ENCODE peak calls at places on chromosome 22, in seven cellular contexts. J is spleen, P is transverse colon, F is HCT116, H is HepG2, G is stomach, M is sigmoid colon. V is an unnamed sample.

GRCh38 chr22:47281126-47282106 is 519.0 kb downstream of the TBC1D22A start:
- DNase-seq in J (no peak), P (no peak), F (no peak), H (no peak), G (no peak), M (no peak), V (no peak)

GRCh38 chr22:20522134-20522827 is 14.9 kb downstream of the MED15 start:
- DNase-seq in J (no peak), P (no peak), F (no peak), H (no peak), G (no peak), M (no peak), V (no peak)

GRCh38 chr22:41561788-41562187 is 978 bp downstream of the CSDC2 start:
- DNase-seq in J (no peak), P (no peak), F (no peak), H (no peak), G (no peak), M (no peak), V (no peak)

GRCh38 chr22:44782286-44782830 is 30.0 kb downstream of the ARHGAP8 start:
- DNase-seq in J (peak), P (no peak), F (no peak), H (no peak), G (no peak), M (no peak), V (no peak)

GRCh38 chr22:50445071-50445879 is 29.6 kb downstream of the SBF1 start:
- DNase-seq in J (no peak), P (no peak), F (no peak), H (no peak), G (peak), M (no peak), V (no peak)

GRCh38 chr22:39814899-39815298 is 78.7 kb downstream of the ENTHD1 start:
- DNase-seq in J (no peak), P (no peak), F (no peak), H (no peak), G (no peak), M (no peak), V (no peak)

GRCh38 chr22:19228174-19228573 is 49.6 kb upstream of the SLC25A1 start:
- DNase-seq in J (no peak), P (no peak), F (no peak), H (no peak), G (no peak), M (no peak), V (no peak)

GRCh38 chr22:39264344-39265116 is 19.7 kb upstream of the PDGFB start:
- DNase-seq in J (no peak), P (peak), F (no peak), H (no peak), G (no peak), M (peak), V (no peak)

GRCh38 chr22:46046299-46046685 is 69.3 kb upstream of the WNT7B start:
- DNase-seq in J (peak), P (peak), F (no peak), H (no peak), G (no peak), M (peak), V (no peak)

GRCh38 chr22:20141186-20142077 is 9.4 kb downstream of the CCDC188 start:
- DNase-seq in J (no peak), P (no peak), F (no peak), H (no peak), G (no peak), M (no peak), V (no peak)

GRCh38 chr22:27842994-27843431 is 41.5 kb upstream of the MN1 start:
- DNase-seq in J (no peak), P (no peak), F (no peak), H (no peak), G (no peak), M (peak), V (no peak)

GRCh38 chr22:41512421-41513194 is 31.7 kb downstream of the POLR3H start:
- DNase-seq in J (no peak), P (no peak), F (peak), H (peak), G (no peak), M (no peak), V (no peak)

DNA sequence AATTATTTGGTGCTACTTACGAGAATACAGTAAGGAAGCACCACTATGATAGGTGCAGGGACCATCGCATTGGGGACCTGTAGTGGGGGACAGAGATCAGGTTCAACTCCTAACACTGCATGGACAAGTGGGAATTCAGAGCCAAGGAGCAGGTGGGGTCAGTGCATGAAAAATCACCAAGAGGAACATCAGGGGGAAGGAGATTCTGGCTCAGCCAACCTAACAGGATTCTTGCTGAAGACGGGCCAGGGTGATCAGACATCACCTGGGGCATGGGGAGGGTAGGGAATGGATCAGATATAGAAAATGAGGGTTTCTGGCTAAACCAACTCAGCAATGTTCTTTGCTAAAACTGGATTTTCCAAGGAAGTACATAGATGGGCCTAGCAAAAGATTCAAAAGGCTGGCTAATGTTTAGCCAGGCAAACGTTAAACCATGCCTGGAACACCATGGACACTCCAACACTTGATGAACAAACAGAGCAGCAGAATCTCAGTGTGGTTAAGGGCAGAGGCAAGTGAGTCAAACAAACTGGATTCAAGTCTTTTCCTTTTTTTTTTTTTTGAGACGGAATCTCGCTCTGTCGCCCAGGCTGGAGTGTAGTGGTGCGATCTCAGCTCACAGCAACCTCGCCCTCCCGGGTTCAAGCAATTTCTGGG is 70.0 kb downstream of the MICAL3 start:
- DNase-seq in J (no peak), P (no peak), F (no peak), H (peak), G (no peak), M (peak), V (no peak)
- TF ChIP-seq POLR2AphosphoS5 in J (no peak), P (no peak), F (no peak), H (no peak), G (no peak), M (no peak), V (no peak)

GRCh38 chr22:21632237-21632895 is at the start of gene CCDC116:
- DNase-seq in J (peak), P (peak), F (no peak), H (peak), G (peak), M (no peak), V (no peak)

GRCh38 chr22:21626735-21627469 is 2.9 kb downstream of the YDJC start:
- DNase-seq in J (no peak), P (no peak), F (no peak), H (no peak), G (no peak), M (no peak), V (no peak)

GRCh38 chr22:21631025-21631424 is 1.2 kb upstream of the YDJC start:
- DNase-seq in J (no peak), P (no peak), F (no peak), H (no peak), G (no peak), M (no peak), V (no peak)

GRCh38 chr22:21628386-21629261 is 1.2 kb downstream of the YDJC start:
- DNase-seq in J (peak), P (no peak), F (no peak), H (no peak), G (no peak), M (no peak), V (no peak)

DNA sequence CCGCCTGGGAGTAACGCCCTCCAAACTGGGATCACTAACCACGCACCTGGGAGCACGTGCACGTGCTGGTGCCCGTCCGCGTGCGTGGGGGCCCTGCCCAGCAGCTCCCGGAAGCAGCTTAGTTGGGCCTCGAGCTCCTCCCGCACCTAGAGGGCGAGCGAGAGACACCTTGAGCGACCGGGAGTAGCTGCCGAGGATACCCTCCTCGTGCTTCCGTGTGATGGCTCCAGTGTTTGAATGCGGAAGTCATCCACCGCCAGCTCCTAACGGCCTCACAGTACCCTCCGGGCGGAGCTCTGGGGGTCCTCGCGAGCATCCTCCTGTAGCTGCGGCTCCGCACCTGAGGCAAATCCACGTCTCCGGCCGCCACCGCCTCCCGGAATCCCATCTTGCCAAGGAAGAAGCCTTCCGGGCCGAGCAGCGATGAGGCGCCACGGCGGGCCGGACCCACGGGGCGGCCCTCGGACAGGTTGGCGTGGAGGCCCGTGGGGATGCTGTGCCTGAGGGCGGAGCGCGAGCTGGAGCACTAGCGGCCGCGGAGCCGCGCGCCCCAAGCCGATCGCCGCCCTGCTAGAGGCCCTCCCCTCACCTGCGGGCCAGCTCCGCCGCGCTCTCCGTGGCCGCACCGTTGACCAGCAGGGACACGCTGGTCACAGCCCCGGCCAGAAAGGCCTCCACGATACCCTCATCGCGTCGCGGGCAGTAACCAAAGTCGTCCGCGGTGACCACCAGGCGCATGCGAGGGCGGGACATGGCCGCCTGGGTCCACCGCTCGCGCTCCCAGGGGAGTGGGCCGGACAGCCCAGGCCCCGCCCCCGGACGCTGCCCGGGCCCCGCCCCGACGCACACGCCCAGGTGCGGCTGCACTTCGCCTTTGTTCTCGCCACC is at the start of gene YDJC:
- DNase-seq in J (peak), P (peak), F (peak), H (peak), G (peak), M (peak), V (peak)
- TF ChIP-seq POLR2A in J (no peak), P (peak), F (peak), H (peak), G (no peak), M (no peak), V (no peak)

DNA sequence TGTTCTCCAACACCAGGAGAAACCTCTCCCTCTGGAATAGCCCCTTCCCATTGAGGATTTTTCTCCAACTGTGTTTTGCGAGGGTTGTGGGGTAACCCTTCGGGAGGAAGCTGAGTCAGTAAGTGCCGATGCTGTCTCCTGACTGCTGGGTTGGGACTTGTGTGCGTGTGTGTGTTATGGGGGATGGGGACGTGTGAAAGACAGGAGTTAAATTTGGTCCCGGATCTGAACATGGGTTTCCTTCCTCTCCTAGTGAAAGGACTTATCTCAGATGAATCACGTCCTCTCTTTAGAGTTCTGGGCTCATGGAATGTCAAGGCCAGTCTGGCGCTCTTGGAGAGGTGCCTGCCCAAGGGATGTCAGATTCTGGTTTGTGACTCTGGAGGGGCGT is 33.3 kb downstream of the KIAA1671 start:
- DNase-seq in J (no peak), P (no peak), F (no peak), H (peak), G (no peak), M (no peak), V (no peak)
- TF ChIP-seq POLR2AphosphoS5 in J (no peak), P (no peak), F (no peak), H (no peak), G (no peak), M (peak), V (peak)

DNA sequence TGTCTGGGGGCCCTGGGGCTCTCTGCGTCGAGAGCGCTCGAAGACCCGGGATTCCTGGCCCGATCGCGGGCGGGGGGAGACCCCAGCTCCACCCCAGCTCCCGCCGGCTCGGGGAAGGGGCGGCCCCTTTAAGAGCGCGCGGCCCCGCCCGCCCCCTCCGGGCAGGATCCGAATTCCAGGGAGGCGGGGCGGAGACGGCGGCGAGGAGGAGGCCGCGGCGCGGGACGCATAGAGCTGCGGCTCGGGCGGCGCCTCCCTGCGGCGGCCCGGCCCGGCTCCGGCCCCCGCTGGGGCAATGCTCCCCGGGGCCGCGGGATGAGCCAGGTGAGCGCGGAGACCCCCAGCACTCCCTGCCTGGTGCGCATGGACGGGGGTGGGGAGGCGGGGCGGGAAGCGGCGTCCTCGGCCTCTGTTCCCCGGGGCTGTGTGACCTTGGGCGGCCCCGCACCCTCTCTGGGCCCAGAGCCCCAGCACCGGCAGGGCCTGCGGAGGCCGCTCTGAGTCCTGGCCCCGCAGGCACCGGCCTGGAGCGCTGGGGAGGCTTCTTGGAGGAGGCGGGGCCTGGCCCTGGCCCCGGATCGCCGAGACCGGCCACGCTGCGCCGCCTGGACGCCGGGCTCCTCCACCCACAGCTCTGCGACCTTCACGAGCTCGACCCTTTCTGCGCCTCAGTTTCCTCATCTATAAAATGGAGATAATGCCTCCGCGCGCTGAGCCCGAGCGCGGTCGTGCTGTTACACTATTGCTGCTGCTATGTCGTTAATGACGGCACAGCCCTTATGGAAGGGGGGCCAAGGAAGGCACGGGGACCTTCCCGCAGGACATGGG is 594 bp downstream of the GAS2L1 start:
- DNase-seq in J (peak), P (peak), F (no peak), H (peak), G (peak), M (peak), V (peak)
- TF ChIP-seq POLR2A in J (no peak), P (no peak), F (peak), H (no peak), G (no peak), M (no peak), V (no peak)

GRCh38 chr22:36324414-36324813 is 63.4 kb downstream of the MYH9 start:
- DNase-seq in J (no peak), P (no peak), F (no peak), H (no peak), G (no peak), M (no peak), V (no peak)

GRCh38 chr22:36323182-36323854 is 64.4 kb downstream of the MYH9 start:
- DNase-seq in J (no peak), P (peak), F (no peak), H (no peak), G (peak), M (peak), V (peak)

GRCh38 chr22:36326178-36327161 is 61.3 kb downstream of the MYH9 start:
- DNase-seq in J (no peak), P (no peak), F (no peak), H (no peak), G (no peak), M (no peak), V (no peak)

GRCh38 chr22:36323855-36324331 is 63.9 kb downstream of the MYH9 start:
- DNase-seq in J (no peak), P (no peak), F (no peak), H (no peak), G (no peak), M (no peak), V (no peak)

GRCh38 chr22:36325163-36326031 is 62.4 kb downstream of the MYH9 start:
- DNase-seq in J (no peak), P (peak), F (no peak), H (no peak), G (peak), M (peak), V (no peak)
- TF ChIP-seq POLR2AphosphoS5 in J (no peak), P (peak), F (no peak), H (no peak), G (peak), M (peak), V (peak)

GRCh38 chr22:36454916-36455570 is 26.4 kb downstream of the TXN2 start:
- DNase-seq in J (peak), P (peak), F (peak), H (no peak), G (peak), M (peak), V (peak)
- TF ChIP-seq POLR2A in J (peak), P (peak), F (no peak), H (no peak), G (no peak), M (peak), V (peak)

GRCh38 chr22:16917144-16918003 is 90.6 kb downstream of the GAB4 start:
- DNase-seq in J (no peak), P (peak), F (peak), H (peak), G (peak), M (no peak), V (peak)
- TF ChIP-seq POLR2AphosphoS5 in J (no peak), P (no peak), F (no peak), H (no peak), G (no peak), M (no peak), V (no peak)

DNA sequence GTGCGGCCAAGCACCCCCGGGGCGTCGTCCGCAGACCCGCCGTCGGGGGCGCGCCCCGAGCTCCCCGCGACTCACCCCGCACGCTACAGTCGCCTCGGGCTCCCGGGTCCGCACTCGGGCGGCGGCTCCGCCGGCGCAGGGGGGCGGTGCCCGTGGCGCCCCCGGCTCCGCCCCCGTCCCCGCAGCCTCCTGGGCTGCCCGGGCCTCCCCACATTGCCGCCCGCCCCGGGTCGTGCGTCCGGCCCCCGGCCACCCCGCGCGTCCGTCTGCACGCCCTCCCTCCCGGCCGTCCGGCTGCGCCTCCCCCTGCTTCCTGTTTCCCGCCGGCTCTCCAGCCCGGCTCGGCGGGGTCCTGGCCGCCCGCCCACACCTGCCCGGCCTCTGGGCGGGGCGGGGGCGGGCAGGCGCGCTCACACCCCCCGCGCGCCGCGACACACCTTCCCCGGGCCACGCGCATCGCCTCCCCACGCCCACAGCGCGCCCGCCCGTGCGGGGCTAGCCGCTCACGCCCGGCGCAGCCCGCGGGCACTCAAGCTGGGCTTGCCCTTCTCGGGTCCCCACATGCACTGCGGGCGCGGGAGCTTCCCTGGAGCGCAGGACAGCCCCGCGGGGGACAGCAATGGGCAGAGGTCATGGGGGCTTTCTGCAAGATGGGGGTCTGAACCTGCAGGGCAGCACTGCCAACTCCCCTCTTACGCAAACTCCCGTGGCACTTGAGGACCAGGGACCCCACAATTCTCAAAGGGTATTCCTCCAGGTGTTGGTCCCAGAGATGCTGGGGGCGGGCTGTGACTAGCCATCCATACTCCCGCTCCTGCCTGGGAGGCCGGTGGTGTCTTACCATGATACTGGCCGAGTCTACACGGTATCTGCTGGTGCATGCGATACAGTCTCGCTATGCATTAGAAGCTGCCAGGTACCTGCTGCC is at the start of gene CARD10:
- DNase-seq in J (no peak), P (peak), F (no peak), H (no peak), G (peak), M (no peak), V (no peak)
- TF ChIP-seq POLR2A in J (no peak), P (no peak), F (no peak), H (no peak), G (no peak), M (no peak), V (no peak)

V was measured in breast epithelium.